ENCODE peak calls at places on chromosome 2, in nine cellular contexts. O is Caco-2, H is IMR-90, L is tibial artery, A is body of pancreas, B is neural crest cell, V is H9, M is fibroblast of mammary gland, E is GM20000. D is an unnamed sample.

GRCh38 chr2:239836021-239836765 is 188.9 kb downstream of the NDUFA10 start:
- DNase-seq in H (no peak), O (no peak), E (no peak), V (no peak), A (no peak), M (no peak), B (no peak), L (no peak), D (no peak)

GRCh38 chr2:128600606-128601297 is 282.1 kb upstream of the HS6ST1 start:
- DNase-seq in V (peak), M (no peak), H (no peak), L (no peak), B (no peak), A (peak), O (peak), E (no peak), D (no peak)

GRCh38 chr2:144181006-144181405 is 338.9 kb downstream of the ZEB2 start:
- DNase-seq in A (no peak), V (no peak), E (no peak), M (peak), H (peak), B (no peak), L (no peak), O (no peak), D (no peak)

GRCh38 chr2:102664439-102665042 is 45.2 kb downstream of the SLC9A2 start:
- DNase-seq in O (peak), A (no peak), H (peak), L (no peak), B (no peak), M (peak), V (no peak), E (peak), D (peak)

GRCh38 chr2:101972621-101973434 is 18.9 kb upstream of the IL1R2 start:
- DNase-seq in O (no peak), A (no peak), E (no peak), M (peak), L (no peak), B (no peak), H (peak), V (no peak), D (peak)

GRCh38 chr2:195543902-195544894 is 112.8 kb upstream of the SLC39A10 start:
- DNase-seq in L (no peak), A (no peak), V (no peak), O (no peak), H (peak), B (no peak), E (peak), M (peak), D (peak)

GRCh38 chr2:54470241-54470938 is 14.3 kb downstream of the SPTBN1 start:
- DNase-seq in A (no peak), O (no peak), E (no peak), V (no peak), B (no peak), M (peak), H (peak), L (no peak), D (peak)

GRCh38 chr2:212539145-212539880 is 711 bp upstream of the ERBB4 start:
- DNase-seq in B (no peak), V (peak), H (no peak), A (peak), L (peak), M (no peak), O (peak), E (no peak), D (no peak)

GRCh38 chr2:235264121-235264493 is 229.7 kb upstream of the AGAP1 start:
- DNase-seq in M (no peak), V (no peak), A (no peak), L (no peak), E (no peak), O (no peak), H (no peak), B (no peak), D (no peak)

GRCh38 chr2:66771359-66771978 is 336.5 kb downstream of the MEIS1 start:
- DNase-seq in H (peak), A (no peak), M (peak), B (no peak), O (no peak), L (no peak), E (no peak), V (no peak), D (peak)

GRCh38 chr2:40251146-40251545 is 200.7 kb downstream of the SLC8A1 start:
- DNase-seq in A (peak), E (no peak), O (no peak), H (no peak), M (no peak), B (no peak), V (no peak), L (no peak), D (no peak)

GRCh38 chr2:156437272-156437671 is 1.1 kb downstream of the GPD2 start:
- DNase-seq in E (peak), O (no peak), A (peak), H (peak), M (peak), V (no peak), L (peak), B (no peak), D (no peak)

GRCh38 chr2:150681120-150681796 is 193.8 kb upstream of the RND3 start:
- DNase-seq in H (peak), M (peak), A (no peak), O (no peak), V (no peak), E (no peak), B (no peak), L (no peak), D (peak)

GRCh38 chr2:176227874-176228273 is 39.4 kb downstream of the HOXD1 start:
- DNase-seq in O (no peak), V (no peak), L (no peak), H (no peak), M (no peak), E (no peak), A (no peak), B (no peak), D (no peak)

GRCh38 chr2:177733-178132 is 86.1 kb downstream of the SH3YL1 start:
- DNase-seq in B (no peak), L (no peak), V (no peak), M (no peak), O (no peak), A (no peak), H (no peak), E (no peak), D (no peak)

GRCh38 chr2:173991857-173992588 is 26.9 kb upstream of the SP3 start:
- DNase-seq in V (no peak), O (no peak), B (no peak), M (peak), A (peak), E (no peak), L (peak), H (peak), D (peak)

GRCh38 chr2:62423883-62424458 is 82.0 kb downstream of the TMEM17 start:
- DNase-seq in E (no peak), O (no peak), B (no peak), L (no peak), V (no peak), M (no peak), H (no peak), A (no peak), D (no peak)

GRCh38 chr2:62573137-62573731 is 67.2 kb upstream of the TMEM17 start:
- DNase-seq in O (no peak), E (no peak), V (no peak), L (no peak), M (no peak), A (no peak), B (no peak), H (peak), D (no peak)

GRCh38 chr2:157442136-157442535 is 1.8 kb downstream of the CYTIP start:
- DNase-seq in O (no peak), A (no peak), E (no peak), B (no peak), M (no peak), L (no peak), V (no peak), H (no peak), D (no peak)

GRCh38 chr2:9025746-9026145 is 22.3 kb upstream of the MBOAT2 start:
- DNase-seq in O (no peak), H (no peak), E (no peak), V (no peak), M (no peak), A (no peak), L (no peak), B (no peak), D (no peak)

GRCh38 chr2:217875138-217875537 is 127.7 kb downstream of the TNS1 start:
- DNase-seq in A (no peak), L (no peak), V (no peak), E (no peak), M (no peak), H (no peak), O (no peak), B (no peak), D (no peak)
- TF ChIP-seq CTCF in A (no peak), L (no peak), V (no peak), E (no peak), M (no peak), H (no peak), O (no peak), B (no peak), D (no peak)

DNA sequence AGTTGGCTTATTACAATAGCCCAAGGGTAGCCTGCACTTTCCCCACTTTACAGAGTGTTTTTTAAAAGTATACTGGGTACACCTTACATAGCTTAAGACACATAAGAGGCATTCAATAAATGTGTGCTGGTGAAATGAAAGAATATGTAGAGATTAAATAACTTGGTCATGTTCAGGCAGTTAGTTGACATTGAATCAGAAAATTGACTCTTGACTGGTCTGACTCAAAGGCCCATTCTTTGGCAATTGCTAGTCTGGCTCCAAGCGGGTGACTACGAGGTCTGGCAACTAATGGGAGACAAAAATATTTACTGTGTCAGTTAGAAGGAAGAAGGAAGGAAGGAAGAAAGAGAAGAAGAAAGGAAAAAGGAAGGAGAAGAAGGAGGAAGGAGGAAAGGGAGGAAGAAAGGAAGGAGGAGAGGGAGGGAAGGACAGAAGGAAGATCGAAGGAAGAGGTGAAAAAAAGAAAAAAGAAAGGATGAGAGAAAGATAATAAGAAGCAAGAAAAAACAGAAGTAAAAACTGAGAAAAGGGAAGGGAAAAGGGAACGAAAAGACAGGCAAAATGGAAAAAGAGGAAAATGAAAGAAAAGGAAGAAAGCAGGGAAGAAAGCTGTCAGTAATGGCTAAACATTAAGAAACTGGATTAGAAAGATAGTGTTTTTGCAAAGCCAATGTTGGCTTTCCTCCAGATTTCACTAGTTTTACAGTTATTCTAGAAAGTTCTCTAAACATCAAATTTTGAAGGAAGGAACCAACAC is 286.5 kb upstream of the TRIB2 start:
- DNase-seq in L (peak), E (no peak), H (peak), A (no peak), B (no peak), V (no peak), O (no peak), M (peak), D (peak)
- TF ChIP-seq CTCF in L (no peak), E (no peak), H (no peak), A (no peak), B (no peak), V (no peak), O (no peak), M (no peak), D (no peak)

GRCh38 chr2:42931147-42931817 is 138.9 kb upstream of the HAAO start:
- DNase-seq in E (no peak), A (no peak), V (peak), M (peak), L (no peak), H (no peak), B (no peak), O (no peak), D (no peak)
- TF ChIP-seq CTCF in E (peak), A (no peak), V (peak), M (peak), L (no peak), H (peak), B (peak), O (peak), D (peak)

DNA sequence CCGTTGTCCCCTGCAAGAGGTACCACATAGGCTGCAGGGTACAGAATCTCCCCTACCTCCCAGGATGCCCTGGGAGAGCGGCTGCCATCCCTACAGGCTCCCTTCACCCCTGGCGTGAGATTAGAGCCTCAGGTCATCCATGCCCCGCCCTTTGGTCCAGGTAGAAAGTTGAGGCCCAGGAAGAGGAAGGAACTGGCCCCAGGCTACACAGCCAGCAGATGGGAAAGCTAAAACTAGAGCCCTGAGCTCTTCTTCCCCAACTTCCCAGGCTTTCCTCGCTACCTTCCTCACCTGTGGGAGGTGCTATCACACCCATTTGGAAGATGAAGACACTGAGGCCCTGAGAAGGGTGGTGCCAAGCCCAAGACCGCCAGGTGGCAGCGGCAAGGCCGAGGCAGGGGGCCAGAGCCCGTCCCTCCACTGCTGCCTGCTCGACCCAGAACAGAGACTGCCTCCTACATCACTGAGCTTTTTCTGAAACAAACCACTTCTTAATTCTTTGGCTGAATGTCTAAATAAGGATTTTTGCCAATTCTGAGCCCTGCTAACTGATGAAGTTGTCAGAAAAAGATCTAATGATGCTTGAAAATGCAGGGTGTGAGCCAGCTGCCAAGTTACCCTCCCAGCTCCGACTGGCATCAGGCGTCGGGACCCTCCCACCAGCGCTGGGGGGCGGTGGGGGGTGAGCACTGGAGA is 25.7 kb downstream of the CIB4 start:
- DNase-seq in H (no peak), E (no peak), A (no peak), O (no peak), B (no peak), L (no peak), V (peak), M (no peak), D (no peak)
- TF ChIP-seq CTCF in H (no peak), E (no peak), A (no peak), O (no peak), B (no peak), L (no peak), V (peak), M (no peak), D (peak)

DNA sequence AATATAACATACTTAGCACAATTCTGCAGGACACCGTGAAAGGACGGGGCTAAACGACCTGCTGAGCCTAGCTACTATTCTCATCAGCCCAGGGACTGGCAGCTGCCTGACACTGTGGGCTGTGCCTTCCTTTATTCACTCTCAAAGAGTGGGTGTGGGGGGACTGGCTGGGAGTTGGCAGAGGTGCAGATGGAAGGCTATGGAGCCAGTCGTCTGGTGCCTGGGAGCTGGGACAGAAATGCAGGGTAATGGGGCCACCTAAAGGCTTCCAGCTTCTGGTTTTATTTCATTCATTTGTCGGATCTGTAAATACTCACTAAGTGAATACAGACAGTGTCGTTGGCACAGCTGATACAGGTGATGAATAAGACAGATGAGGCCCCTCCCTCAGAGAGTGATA is 56.0 kb upstream of the NFU1 start:
- DNase-seq in A (no peak), V (peak), E (no peak), B (no peak), M (no peak), H (no peak), O (no peak), L (no peak), D (no peak)
- TF ChIP-seq CTCF in A (no peak), V (no peak), E (no peak), B (no peak), M (no peak), H (no peak), O (no peak), L (no peak), D (no peak)

D was measured in HFFc6.